ENCODE peak calls at places on chromosomes 5 and 9, in seven cellular contexts. U is adrenal gland, A is A549, Y is sigmoid colon, E is aorta, N is hepatocyte, F is left lung. J is an unnamed sample.

GRCh38 chr9:2494571-2494970 is 127.0 kb upstream of the VLDLR start:
- DNase-seq in U (peak), A (no peak), Y (no peak), E (no peak), N (peak), F (no peak), J (peak)

GRCh38 chr9:112119225-112120045 is 55.7 kb downstream of the SUSD1 start:
- DNase-seq in U (peak), A (peak), Y (no peak), E (no peak), N (peak), F (no peak), J (no peak)

GRCh38 chr5:107381189-107381856 is 289.4 kb downstream of the EFNA5 start:
- DNase-seq in U (no peak), A (peak), Y (no peak), E (no peak), N (peak), F (no peak), J (no peak)

GRCh38 chr9:138053321-138053868 is 175.8 kb downstream of the CACNA1B start:
- DNase-seq in U (no peak), A (peak), Y (no peak), E (peak), N (no peak), F (no peak), J (no peak)

GRCh38 chr5:106601605-106602004 is 1069.1 kb downstream of the EFNA5 start:
- DNase-seq in U (no peak), A (no peak), Y (no peak), E (no peak), N (peak), F (no peak), J (no peak)

GRCh38 chr5:107023732-107024131 is 647.0 kb downstream of the EFNA5 start:
- DNase-seq in U (no peak), A (no peak), Y (no peak), E (no peak), N (no peak), F (no peak), J (no peak)

GRCh38 chr9:137106662-137107292 is 7.8 kb downstream of the DPP7 start:
- DNase-seq in U (no peak), A (no peak), Y (no peak), E (no peak), N (no peak), F (peak), J (no peak)

GRCh38 chr5:139639619-139640431 is 8.3 kb upstream of the CXXC5 start:
- DNase-seq in U (peak), A (no peak), Y (peak), E (peak), N (peak), F (no peak), J (no peak)

GRCh38 chr5:132027027-132027426 is 15.6 kb upstream of the ACSL6 start:
- DNase-seq in U (no peak), A (no peak), Y (no peak), E (peak), N (no peak), F (no peak), J (no peak)

GRCh38 chr9:107738789-107739188 is 249.2 kb upstream of the KLF4 start:
- DNase-seq in U (peak), A (no peak), Y (no peak), E (no peak), N (no peak), F (no peak), J (no peak)

GRCh38 chr5:124981901-124982300 is 235.5 kb upstream of the ZNF608 start:
- DNase-seq in U (no peak), A (no peak), Y (no peak), E (no peak), N (no peak), F (no peak), J (no peak)

GRCh38 chr9:83560169-83560826 is 22.1 kb upstream of the FRMD3 start:
- DNase-seq in U (no peak), A (no peak), Y (no peak), E (no peak), N (no peak), F (no peak), J (no peak)

GRCh38 chr5:74017786-74018211 is 391.8 kb downstream of the ARHGEF28 start:
- DNase-seq in U (peak), A (peak), Y (no peak), E (no peak), N (peak), F (no peak), J (peak)

GRCh38 chr9:134915046-134915930 is 2.4 kb downstream of the FCN1 start:
- DNase-seq in U (no peak), A (no peak), Y (no peak), E (no peak), N (no peak), F (no peak), J (no peak)

GRCh38 chr5:159943331-159943730 is 27.0 kb downstream of the ADRA1B start:
- DNase-seq in U (no peak), A (no peak), Y (no peak), E (no peak), N (no peak), F (no peak), J (no peak)

GRCh38 chr9:100856238-100856637 is 172.3 kb upstream of the PLPPR1 start:
- DNase-seq in U (no peak), A (no peak), Y (no peak), E (no peak), N (no peak), F (no peak), J (no peak)

GRCh38 chr9:135925496-135926133 is 18.3 kb upstream of the CAMSAP1 start:
- DNase-seq in U (no peak), A (no peak), Y (no peak), E (no peak), N (no peak), F (peak), J (no peak)

GRCh38 chr9:137140151-137141012 is 1.4 kb downstream of the GRIN1 start:
- DNase-seq in U (no peak), A (no peak), Y (no peak), E (no peak), N (no peak), F (peak), J (no peak)

GRCh38 chr9:74095925-74096324 is 401.2 kb upstream of the RORB start:
- DNase-seq in U (no peak), A (no peak), Y (no peak), E (no peak), N (no peak), F (no peak), J (no peak)

GRCh38 chr9:74096420-74096819 is 400.7 kb upstream of the RORB start:
- DNase-seq in U (no peak), A (no peak), Y (no peak), E (no peak), N (no peak), F (no peak), J (no peak)

GRCh38 chr9:74094766-74095165 is 402.4 kb upstream of the RORB start:
- DNase-seq in U (no peak), A (no peak), Y (no peak), E (no peak), N (no peak), F (no peak), J (no peak)

DNA sequence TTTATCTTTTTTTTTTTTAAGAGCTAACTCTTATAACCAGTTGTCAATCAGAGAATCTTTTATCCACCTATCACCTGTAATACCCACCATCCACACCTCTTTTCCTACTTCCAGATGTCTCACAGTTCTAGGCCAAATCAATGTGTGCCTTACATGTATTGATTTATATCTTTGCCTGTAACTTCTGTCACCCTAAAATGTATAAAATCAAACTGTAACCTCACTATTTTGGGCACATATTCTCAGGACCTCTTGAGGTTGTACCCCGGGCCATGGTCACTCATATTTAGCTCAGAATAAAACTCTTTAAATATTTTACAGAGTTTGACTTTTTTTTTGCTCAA is 404.7 kb upstream of the RORB start:
- DNase-seq in U (no peak), A (no peak), Y (no peak), E (no peak), N (no peak), F (no peak), J (no peak)
- H3K4me3 ChIP-seq in U (no peak), A (no peak), Y (no peak), E (no peak), N (no peak), F (no peak), J (no peak)

DNA sequence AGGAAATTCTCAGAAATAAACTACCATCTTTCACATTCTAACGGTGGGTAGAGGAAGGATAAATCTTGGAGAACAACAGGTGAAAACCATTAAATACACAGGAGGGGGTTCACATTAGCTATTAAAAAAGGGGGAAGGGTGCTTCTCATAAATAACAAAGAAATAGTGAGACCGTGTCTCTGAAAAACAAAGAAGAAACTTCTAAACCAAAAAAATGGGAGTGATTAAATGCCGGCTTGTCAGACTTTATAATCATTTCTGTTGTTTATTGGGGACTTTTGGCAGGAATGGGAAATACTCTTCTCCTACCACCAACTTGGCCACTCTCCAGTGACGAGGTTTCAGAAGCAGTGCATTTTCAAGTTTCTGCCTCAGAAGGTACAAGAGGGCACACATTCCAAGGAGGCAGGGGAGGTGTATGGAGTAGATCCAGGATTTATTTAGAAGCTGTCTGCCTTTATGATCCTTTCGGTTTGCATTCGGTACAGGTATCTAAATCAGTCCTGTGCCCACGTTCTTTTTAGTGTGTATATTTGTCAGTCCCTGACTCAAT is 46.2 kb downstream of the LIX1 start:
- DNase-seq in U (no peak), A (no peak), Y (no peak), E (no peak), N (no peak), F (no peak), J (no peak)
- H3K4me3 ChIP-seq in U (no peak), A (no peak), Y (no peak), E (no peak), N (no peak), F (no peak), J (no peak)

GRCh38 chr5:10705736-10706135 is 55.3 kb downstream of the DAP start:
- DNase-seq in U (no peak), A (no peak), Y (no peak), E (no peak), N (no peak), F (no peak), J (no peak)

GRCh38 chr5:10707198-10708187 is 53.5 kb downstream of the DAP start:
- DNase-seq in U (no peak), A (no peak), Y (no peak), E (no peak), N (no peak), F (no peak), J (no peak)

GRCh38 chr5:10704949-10705621 is 55.9 kb downstream of the DAP start:
- DNase-seq in U (peak), A (no peak), Y (no peak), E (no peak), N (no peak), F (no peak), J (peak)

GRCh38 chr5:10708189-10708944 is 52.7 kb downstream of the DAP start:
- DNase-seq in U (no peak), A (no peak), Y (no peak), E (no peak), N (no peak), F (no peak), J (no peak)

DNA sequence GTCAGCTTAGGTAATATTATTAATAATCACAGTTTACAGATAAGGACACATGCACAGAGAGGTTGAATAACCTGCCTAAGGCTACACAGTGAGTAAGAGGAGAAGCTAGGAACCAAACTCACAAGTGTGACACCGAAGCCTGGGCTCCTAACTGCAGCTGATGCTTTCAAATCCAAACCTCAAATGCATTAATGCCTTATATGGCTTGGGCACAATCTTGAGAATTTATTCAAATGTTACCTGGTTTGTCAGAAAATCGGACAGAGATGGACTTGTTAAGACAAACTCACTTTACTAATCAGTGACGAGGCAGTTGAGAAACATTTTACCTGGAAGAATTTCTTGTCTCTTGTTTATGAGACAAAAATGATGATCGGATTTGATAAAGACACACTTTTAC is 54.7 kb downstream of the DAP start:
- DNase-seq in U (no peak), A (no peak), Y (no peak), E (no peak), N (no peak), F (no peak), J (no peak)
- H3K4me3 ChIP-seq in U (no peak), A (no peak), Y (no peak), E (no peak), N (no peak), F (no peak), J (no peak)

DNA sequence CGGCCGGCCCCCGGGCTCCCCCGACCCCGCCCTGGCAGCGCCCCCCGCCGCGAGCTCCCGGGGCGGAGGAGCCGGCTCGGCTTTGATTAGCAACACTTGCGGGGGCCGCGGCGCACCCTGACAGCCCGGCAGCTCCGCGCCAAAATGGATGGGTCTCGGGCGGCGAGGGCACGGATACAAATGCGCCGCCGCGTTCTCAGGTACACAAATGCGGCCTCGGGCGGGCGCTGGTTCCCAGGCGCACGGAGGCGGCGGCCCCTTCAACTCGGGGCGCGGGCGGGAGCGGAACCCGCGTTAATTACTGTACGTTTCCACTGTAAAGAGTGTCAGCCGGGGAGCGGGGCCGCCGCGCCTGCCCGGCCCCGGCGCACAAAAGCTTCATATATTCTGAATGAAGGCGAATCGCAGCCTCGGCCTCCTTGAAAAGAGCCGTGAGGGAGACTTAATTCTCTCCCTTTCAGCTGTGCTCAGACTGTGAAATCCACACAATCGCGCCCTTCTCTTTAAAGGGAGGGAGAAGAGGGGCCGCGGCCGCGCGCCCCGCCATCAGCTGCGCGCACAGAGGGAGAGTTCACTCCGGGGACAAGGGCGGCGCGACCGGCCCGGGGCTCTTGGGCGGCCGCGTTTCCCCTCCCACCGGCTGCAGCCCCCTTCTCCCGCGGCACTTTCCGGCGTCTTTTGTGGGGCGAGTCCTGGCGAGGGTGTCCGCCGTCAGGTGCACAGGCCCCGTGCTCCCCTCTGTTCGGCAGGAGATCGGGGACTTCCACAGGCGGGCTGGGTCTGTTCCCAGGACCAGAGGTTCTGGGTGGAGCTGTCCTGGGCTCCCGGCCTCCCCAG is 27.0 kb downstream of the MSX2 start:
- DNase-seq in U (no peak), A (no peak), Y (no peak), E (no peak), N (peak), F (peak), J (no peak)
- H3K4me3 ChIP-seq in U (no peak), A (no peak), Y (peak), E (peak), N (peak), F (peak), J (peak)

GRCh38 chr5:129672006-129672405 is 75.9 kb upstream of the MINAR2 start:
- DNase-seq in U (no peak), A (no peak), Y (no peak), E (no peak), N (no peak), F (no peak), J (no peak)

GRCh38 chr5:129670944-129671343 is 77.0 kb upstream of the MINAR2 start:
- DNase-seq in U (no peak), A (no peak), Y (no peak), E (no peak), N (no peak), F (no peak), J (peak)
- H3K4me3 ChIP-seq in U (no peak), A (no peak), Y (no peak), E (no peak), N (no peak), F (no peak), J (no peak)